ENCODE peak calls at places on chromosomes 7 and 10, in six cellular contexts. K is heart right ventricle, E is coronary artery, D is B cell, V is Caco-2, S is neural progenitor cell. Y is an unnamed sample.

GRCh38 chr7:51300762-51301674 is 15.6 kb downstream of the COBL start:
- DNase-seq in K (peak), S (no peak), D (no peak), V (no peak), E (no peak), Y (no peak)

GRCh38 chr7:124940306-124940705 is 10.7 kb upstream of the POT1 start:
- DNase-seq in V (no peak), S (no peak), E (no peak), K (no peak), D (no peak), Y (no peak)

GRCh38 chr10:43116596-43116995 is 21.6 kb upstream of the CSGALNACT2 start:
- DNase-seq in K (no peak), D (no peak), E (no peak), S (no peak), V (no peak), Y (no peak)

GRCh38 chr10:17951868-17952371 is at the start of gene SLC39A12:
- DNase-seq in D (no peak), K (no peak), V (no peak), S (no peak), E (no peak), Y (no peak)

GRCh38 chr7:102044641-102044983 is 227.2 kb downstream of the CUX1 start:
- DNase-seq in D (no peak), S (no peak), K (no peak), V (no peak), E (no peak), Y (no peak)

GRCh38 chr10:119539359-119539651 is 3.2 kb downstream of the RGS10 start:
- DNase-seq in E (no peak), D (no peak), K (no peak), V (no peak), S (no peak), Y (no peak)

GRCh38 chr10:96619803-96620773 is 33.3 kb upstream of the TM9SF3 start:
- DNase-seq in V (no peak), S (no peak), D (no peak), E (no peak), K (no peak), Y (no peak)

GRCh38 chr10:92691591-92692084 is 1.9 kb downstream of the HHEX start:
- DNase-seq in S (peak), E (no peak), D (peak), K (peak), V (peak), Y (peak)

GRCh38 chr10:45422207-45422606 is 48.2 kb downstream of the ALOX5 start:
- DNase-seq in K (no peak), E (no peak), S (no peak), V (no peak), D (no peak), Y (no peak)

GRCh38 chr10:74460812-74461211 is 309.8 kb downstream of the ADK start:
- DNase-seq in V (no peak), E (no peak), S (no peak), K (no peak), D (no peak), Y (no peak)

GRCh38 chr7:45586748-45587520 is 12.8 kb downstream of the ADCY1 start:
- DNase-seq in E (no peak), K (no peak), D (no peak), V (no peak), S (no peak), Y (no peak)

GRCh38 chr7:122485841-122486240 is 181.3 kb upstream of the FEZF1 start:
- DNase-seq in D (no peak), V (no peak), E (no peak), K (no peak), S (no peak), Y (no peak)

GRCh38 chr7:80548790-80549530 is 37.1 kb upstream of the GNAT3 start:
- DNase-seq in K (no peak), E (no peak), D (no peak), S (no peak), V (no peak), Y (no peak)

GRCh38 chr10:76245951-76246495 is 814.6 kb downstream of the LRMDA start:
- DNase-seq in D (no peak), E (no peak), K (no peak), S (no peak), V (no peak), Y (no peak)

GRCh38 chr7:22726345-22726848 is 603 bp upstream of the IL6 start:
- DNase-seq in S (peak), K (peak), D (peak), E (no peak), V (peak), Y (peak)

GRCh38 chr10:78927257-78927995 is 141.3 kb upstream of the ZMIZ1 start:
- DNase-seq in V (no peak), D (no peak), E (no peak), K (no peak), S (no peak), Y (no peak)

GRCh38 chr7:159091041-159091440 is 53.6 kb downstream of the VIPR2 start:
- DNase-seq in S (no peak), K (no peak), E (peak), D (no peak), V (no peak), Y (no peak)

GRCh38 chr10:98323221-98324164 is 55.5 kb upstream of the LOXL4 start:
- DNase-seq in V (no peak), D (no peak), S (no peak), E (peak), K (peak), Y (no peak)

GRCh38 chr7:4729266-4729665 is 46.2 kb upstream of the AP5Z1 start:
- DNase-seq in D (no peak), V (no peak), E (no peak), K (no peak), S (no peak), Y (no peak)

GRCh38 chr10:26274391-26274790 is 57.8 kb downstream of the GAD2 start:
- DNase-seq in S (no peak), K (peak), E (no peak), V (no peak), D (no peak), Y (no peak)

GRCh38 chr7:99268361-99268908 is 4.2 kb upstream of the MYH16 start:
- DNase-seq in D (no peak), E (no peak), S (no peak), V (no peak), K (no peak), Y (no peak)

GRCh38 chr7:24318326-24318725 is 34.3 kb downstream of the NPY start:
- DNase-seq in V (peak), S (peak), E (no peak), D (peak), K (no peak), Y (peak)

GRCh38 chr7:4715385-4715770 is 33.3 kb downstream of the FOXK1 start:
- DNase-seq in S (no peak), D (no peak), K (peak), V (no peak), E (no peak), Y (no peak)

GRCh38 chr7:69395072-69395714 is 203.1 kb upstream of the AUTS2 start:
- DNase-seq in E (no peak), K (no peak), D (no peak), S (no peak), V (no peak), Y (no peak)

GRCh38 chr7:480531-481218 is 39.0 kb downstream of the PDGFA start:
- DNase-seq in E (no peak), D (no peak), V (no peak), K (no peak), S (no peak), Y (no peak)

GRCh38 chr7:45147858-45148652 is 9.5 kb upstream of the RAMP3 start:
- DNase-seq in K (no peak), E (peak), D (no peak), V (no peak), S (no peak), Y (no peak)

GRCh38 chr7:101104193-101104713 is 19.0 kb downstream of the TRIM56 start:
- DNase-seq in D (peak), S (no peak), K (no peak), V (no peak), E (no peak), Y (no peak)

GRCh38 chr10:45410807-45411606 is 37.0 kb downstream of the ALOX5 start:
- DNase-seq in E (no peak), K (no peak), S (no peak), V (no peak), D (no peak), Y (no peak)

GRCh38 chr7:14834456-14834855 is 68.1 kb downstream of the DGKB start:
- DNase-seq in S (no peak), V (no peak), E (no peak), K (peak), D (no peak), Y (no peak)

GRCh38 chr7:91941450-91941849 is 788 bp downstream of the AKAP9 start:
- DNase-seq in E (no peak), V (peak), S (peak), K (peak), D (peak), Y (peak)

GRCh38 chr7:136138991-136139390 is 161.8 kb upstream of the MTPN start:
- DNase-seq in S (no peak), K (no peak), V (no peak), E (no peak), D (no peak), Y (no peak)

GRCh38 chr7:136133491-136133990 is 156.4 kb upstream of the MTPN start:
- DNase-seq in V (no peak), S (peak), K (no peak), E (no peak), D (no peak), Y (no peak)

GRCh38 chr7:136136906-136137305 is 159.7 kb upstream of the MTPN start:
- DNase-seq in K (no peak), D (no peak), S (peak), E (no peak), V (no peak), Y (no peak)

GRCh38 chr7:136130819-136131637 is 153.9 kb upstream of the MTPN start:
- DNase-seq in D (no peak), E (no peak), V (no peak), K (no peak), S (no peak), Y (no peak)

GRCh38 chr7:136134503-136134902 is 157.3 kb upstream of the MTPN start:
- DNase-seq in V (peak), D (no peak), S (peak), K (no peak), E (no peak), Y (no peak)
- TF ChIP-seq CTCF in V (no peak), D (no peak), S (no peak), K (no peak), E (no peak), Y (no peak)

GRCh38 chr10:84966708-84967441 is 638.5 kb downstream of the CCSER2 start:
- DNase-seq in V (peak), E (no peak), D (no peak), S (no peak), K (no peak), Y (no peak)
- TF ChIP-seq CTCF in V (no peak), E (no peak), D (no peak), S (peak), K (no peak), Y (no peak)

GRCh38 chr7:2644514-2645273 is 12.9 kb downstream of the TTYH3 start:
- DNase-seq in K (no peak), S (no peak), V (no peak), E (no peak), D (no peak), Y (no peak)

GRCh38 chr7:2645274-2645868 is 13.6 kb downstream of the TTYH3 start:
- DNase-seq in K (no peak), S (no peak), D (peak), E (no peak), V (no peak), Y (peak)

GRCh38 chr7:2646336-2646679 is 14.5 kb downstream of the TTYH3 start:
- DNase-seq in E (no peak), S (no peak), D (no peak), K (no peak), V (no peak), Y (no peak)

GRCh38 chr7:2641406-2642393 is 9.9 kb downstream of the TTYH3 start:
- DNase-seq in V (peak), K (peak), E (peak), S (peak), D (peak), Y (peak)

DNA sequence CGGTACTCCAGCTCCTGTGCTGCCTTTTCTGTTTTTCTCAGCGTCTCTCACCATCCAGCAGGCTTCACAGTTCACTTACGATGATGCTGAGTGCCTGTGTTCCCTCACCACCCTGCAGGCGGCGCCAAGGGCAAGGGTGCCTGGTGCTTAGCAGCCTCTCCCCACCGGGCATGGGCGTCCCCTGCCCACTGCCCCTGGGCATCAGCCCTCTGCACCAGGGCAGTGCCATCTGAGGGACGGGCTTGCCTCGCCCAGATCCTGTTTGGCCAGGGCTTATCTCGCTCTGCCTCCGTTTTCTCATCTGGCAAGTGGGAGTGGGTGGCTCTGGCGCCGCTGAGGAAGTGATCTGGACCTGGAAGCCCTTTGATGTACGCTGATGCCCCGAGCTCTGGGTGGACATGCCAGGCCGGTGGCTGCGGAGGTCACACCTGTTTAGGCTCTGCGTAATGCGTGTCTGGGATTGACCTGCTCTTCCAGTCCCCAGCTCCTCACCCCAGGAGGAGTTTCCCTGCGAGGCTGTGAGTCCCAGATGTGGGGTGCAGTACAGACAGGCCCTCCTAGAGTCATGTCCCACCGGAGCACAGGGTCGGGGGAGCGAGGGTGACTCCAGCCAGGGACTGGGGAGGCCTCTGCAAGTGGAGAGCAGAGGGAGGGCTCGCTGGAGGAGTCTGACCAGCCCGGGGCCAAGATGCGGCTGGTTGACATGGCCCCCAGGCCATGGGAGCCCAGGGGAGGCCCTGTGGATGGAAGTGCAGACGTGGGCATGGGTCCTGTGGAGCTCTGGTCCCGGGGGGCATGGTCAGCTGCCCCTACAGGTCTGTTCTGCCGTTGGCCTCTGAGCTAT is 11.8 kb downstream of the TTYH3 start:
- DNase-seq in D (no peak), V (no peak), E (no peak), K (no peak), S (no peak), Y (no peak)
- TF ChIP-seq CTCF in D (no peak), V (no peak), E (no peak), K (no peak), S (peak), Y (peak)

DNA sequence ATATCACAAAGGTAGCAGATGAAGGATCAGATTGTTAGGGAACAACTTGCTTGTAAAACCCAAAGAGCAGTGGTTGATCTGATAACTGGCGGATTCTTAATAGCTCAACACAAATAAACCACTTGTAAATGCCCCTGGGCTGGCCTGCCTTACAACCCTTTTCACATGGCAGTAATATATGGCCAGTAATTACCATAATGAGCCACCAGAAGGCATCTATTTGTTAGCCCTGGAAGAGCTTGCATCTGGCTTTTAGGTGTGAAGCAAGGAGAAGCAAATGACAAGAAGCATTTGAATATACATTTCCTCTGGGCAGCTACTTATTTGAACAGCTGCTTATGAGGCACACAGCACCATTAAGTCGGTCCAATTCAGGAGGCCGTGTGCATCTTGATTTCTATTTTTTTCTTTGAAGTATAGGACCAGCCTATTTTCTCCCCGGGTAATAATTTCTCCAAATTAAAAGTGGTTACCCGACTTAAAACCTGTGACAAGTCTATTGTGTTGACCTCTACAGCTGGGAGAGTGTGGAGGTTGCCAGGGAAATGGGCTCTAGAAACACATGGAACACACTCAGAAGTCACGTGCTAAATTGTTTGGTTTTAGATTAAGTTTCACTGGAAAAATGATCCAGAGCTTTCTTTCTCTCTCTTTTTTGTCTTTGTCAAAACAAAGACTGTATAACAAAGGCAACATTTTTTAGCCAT is 113.4 kb downstream of the SEM1 start:
- DNase-seq in V (peak), E (no peak), K (no peak), S (peak), D (no peak), Y (no peak)
- TF ChIP-seq CTCF in V (peak), E (no peak), K (no peak), S (no peak), D (no peak), Y (peak)

DNA sequence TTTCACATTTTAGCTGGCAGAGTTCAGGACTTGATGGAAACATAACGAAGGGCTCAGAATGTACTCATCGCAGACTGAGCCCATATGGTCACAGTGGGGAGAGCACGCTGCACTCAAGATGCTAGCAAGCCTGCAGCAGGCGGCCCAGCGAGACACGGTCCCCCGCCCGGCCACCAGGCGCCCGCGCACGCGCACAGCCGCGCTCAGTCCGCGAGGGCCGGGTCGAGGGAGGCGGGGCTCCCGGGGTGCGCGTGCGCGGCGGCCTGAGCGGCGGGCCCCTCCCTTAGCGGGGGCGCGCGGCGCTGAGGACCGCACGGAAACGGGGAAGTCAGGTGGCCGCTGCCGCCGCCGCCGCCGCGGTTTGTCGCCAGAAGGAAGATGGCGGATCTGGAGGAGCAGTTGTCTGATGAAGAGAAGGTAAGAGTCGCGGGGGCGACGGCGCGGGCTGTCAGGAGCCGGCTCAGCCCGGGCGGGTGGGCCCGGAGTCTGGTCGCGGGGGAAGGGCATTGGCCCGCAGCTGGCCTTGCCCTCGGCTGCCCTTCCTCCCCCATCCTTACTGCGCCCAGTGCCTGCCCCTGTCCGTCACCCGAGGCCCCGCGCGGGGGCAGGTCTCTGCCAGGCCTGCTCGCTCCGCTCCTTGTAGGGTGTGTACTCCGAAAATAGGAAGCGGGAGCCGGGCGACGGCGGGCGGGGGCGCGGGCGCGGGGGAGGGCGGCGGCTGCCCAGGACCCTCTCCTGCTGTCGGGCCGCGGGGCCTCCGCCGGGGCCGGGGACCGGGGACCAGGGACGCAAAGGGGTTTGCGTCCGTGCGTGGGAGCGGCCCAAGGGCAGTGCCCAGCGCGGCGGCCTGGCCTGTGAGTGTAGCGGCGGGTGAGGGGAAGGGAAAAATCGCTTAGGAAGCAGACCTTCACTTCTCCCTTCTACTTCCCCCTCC is at the start of gene CAPZA2:
- DNase-seq in V (peak), E (peak), S (peak), K (peak), D (peak), Y (peak)
- TF ChIP-seq CTCF in V (peak), E (peak), S (peak), K (peak), D (peak), Y (no peak)

GRCh38 chr10:29535778-29536459 is 98.9 kb downstream of the SVIL start:
- DNase-seq in K (no peak), D (no peak), E (no peak), V (no peak), S (no peak), Y (no peak)
- TF ChIP-seq CTCF in K (no peak), D (no peak), E (peak), V (peak), S (no peak), Y (no peak)

GRCh38 chr7:151078233-151079040 is 2.2 kb downstream of the FASTK start:
- DNase-seq in D (no peak), K (no peak), E (no peak), S (peak), V (no peak), Y (no peak)

GRCh38 chr7:151080522-151081169 is at the start of gene FASTK:
- DNase-seq in K (peak), V (peak), E (peak), S (peak), D (peak), Y (peak)

GRCh38 chr7:151077705-151078232 is 2.8 kb downstream of the FASTK start:
- DNase-seq in S (no peak), D (no peak), V (no peak), K (no peak), E (no peak), Y (no peak)

GRCh38 chr7:151080091-151080521 is 503 bp downstream of the FASTK start:
- DNase-seq in K (no peak), V (peak), D (no peak), S (peak), E (no peak), Y (no peak)

GRCh38 chr7:151079199-151079910 is 1.3 kb downstream of the FASTK start:
- DNase-seq in S (no peak), E (no peak), K (no peak), V (no peak), D (no peak), Y (no peak)
- TF ChIP-seq CTCF in S (no peak), E (no peak), K (no peak), V (no peak), D (no peak), Y (no peak)